ENCODE peak calls at places on chromosomes 5 and 9, in six cellular contexts. R is breast epithelium, W is lung, I is aorta, T is stomach, C is fibroblast of lung. Q is an unnamed sample. For H3K36me3, the result is how much of the 10 kb centered on the place peaks cover.

GRCh38 chr9:6715755-6716643 is 41.8 kb upstream of the KDM4C start:
- DNase-seq in R (peak), W (peak), I (peak), T (peak), C (peak), Q (peak)

GRCh38 chr5:58149345-58149744 is 310.5 kb downstream of the PLK2 start:
- DNase-seq in R (no peak), W (peak), I (no peak), T (no peak), C (no peak), Q (no peak)

GRCh38 chr9:76373173-76373771 is 21.0 kb downstream of the RFK start:
- DNase-seq in R (no peak), W (no peak), I (peak), T (peak), C (peak), Q (peak)

GRCh38 chr5:179534431-179534830 is 15.9 kb upstream of the RUFY1 start:
- DNase-seq in R (no peak), W (no peak), I (no peak), T (no peak), C (no peak), Q (no peak)

GRCh38 chr5:168820776-168821302 is 241.7 kb upstream of the PANK3 start:
- DNase-seq in R (no peak), W (no peak), I (no peak), T (no peak), C (no peak), Q (no peak)

GRCh38 chr5:158139161-158139560 is 280.2 kb upstream of the CLINT1 start:
- DNase-seq in R (no peak), W (no peak), I (no peak), T (no peak), C (peak), Q (no peak)

GRCh38 chr5:104048231-104048630 is 485.6 kb upstream of the NUDT12 start:
- DNase-seq in R (no peak), W (no peak), I (no peak), T (no peak), C (no peak), Q (no peak)

GRCh38 chr5:132411382-132411925 is 41.9 kb downstream of the SLC22A5 start:
- DNase-seq in R (no peak), W (no peak), I (no peak), T (peak), C (no peak), Q (peak)

GRCh38 chr5:66363097-66363496 is 219.0 kb downstream of the SREK1 start:
- DNase-seq in R (no peak), W (no peak), I (no peak), T (no peak), C (no peak), Q (no peak)

GRCh38 chr9:81373294-81373693 is 316.1 kb downstream of the TLE1 start:
- DNase-seq in R (no peak), W (no peak), I (peak), T (no peak), C (no peak), Q (no peak)

GRCh38 chr5:112583166-112583565 is 154.5 kb upstream of the APC start:
- DNase-seq in R (no peak), W (no peak), I (no peak), T (no peak), C (no peak), Q (no peak)

GRCh38 chr9:33135086-33135958 is 31.8 kb downstream of the B4GALT1 start:
- DNase-seq in R (no peak), W (no peak), I (no peak), T (no peak), C (peak), Q (peak)

GRCh38 chr5:124720589-124720988 is 25.9 kb downstream of the ZNF608 start:
- DNase-seq in R (no peak), W (no peak), I (no peak), T (no peak), C (no peak), Q (no peak)

GRCh38 chr5:29367176-29367833 is 1826.2 kb upstream of the CDH6 start:
- DNase-seq in R (no peak), W (no peak), I (no peak), T (no peak), C (no peak), Q (no peak)

GRCh38 chr5:172486451-172486850 is 32.1 kb upstream of the SH3PXD2B start:
- DNase-seq in R (no peak), W (no peak), I (no peak), T (no peak), C (no peak), Q (no peak)

GRCh38 chr5:71932649-71933338 is 174.5 kb upstream of the MAP1B start:
- DNase-seq in R (no peak), W (peak), I (peak), T (peak), C (peak), Q (peak)

GRCh38 chr5:78523314-78524193 is 125.0 kb downstream of the LHFPL2 start:
- DNase-seq in R (no peak), W (no peak), I (no peak), T (no peak), C (no peak), Q (no peak)

GRCh38 chr5:24222866-24223265 is 421.9 kb downstream of the CDH10 start:
- DNase-seq in R (no peak), W (no peak), I (no peak), T (no peak), C (peak), Q (no peak)

GRCh38 chr9:93224591-93224990 is 40.7 kb downstream of the WNK2 start:
- DNase-seq in R (no peak), W (no peak), I (no peak), T (no peak), C (no peak), Q (peak)

GRCh38 chr9:86487222-86487841 is 133.1 kb upstream of the TUT7 start:
- DNase-seq in R (no peak), W (no peak), I (no peak), T (no peak), C (peak), Q (no peak)

GRCh38 chr5:57166250-57166649 is 7.6 kb upstream of the GPBP1 start:
- DNase-seq in R (no peak), W (no peak), I (no peak), T (no peak), C (no peak), Q (no peak)

GRCh38 chr9:89536618-89537017 is 38.7 kb upstream of the SEMA4D start:
- DNase-seq in R (no peak), W (no peak), I (no peak), T (no peak), C (no peak), Q (no peak)

GRCh38 chr5:132495063-132495671 is 4.6 kb upstream of the IRF1 start:
- DNase-seq in R (peak), W (peak), I (no peak), T (peak), C (no peak), Q (no peak)

GRCh38 chr5:68033961-68034581 is 181.5 kb upstream of the PIK3R1 start:
- DNase-seq in R (no peak), W (peak), I (peak), T (peak), C (peak), Q (peak)

GRCh38 chr5:80712914-80713313 is 58.1 kb upstream of the DHFR start:
- DNase-seq in R (no peak), W (no peak), I (no peak), T (no peak), C (no peak), Q (no peak)

GRCh38 chr5:146399446-146399845 is 47.7 kb upstream of the TCERG1 start:
- DNase-seq in R (no peak), W (no peak), I (no peak), T (no peak), C (no peak), Q (no peak)

GRCh38 chr9:105286098-105286497 is 41.6 kb downstream of the SLC44A1 start:
- DNase-seq in R (no peak), W (no peak), I (no peak), T (no peak), C (no peak), Q (no peak)

GRCh38 chr9:14511452-14511851 is 181.8 kb downstream of the ZDHHC21 start:
- DNase-seq in R (no peak), W (no peak), I (no peak), T (no peak), C (peak), Q (no peak)

GRCh38 chr5:134132372-134133212 is 18.1 kb downstream of the TCF7 start:
- DNase-seq in R (no peak), W (no peak), I (peak), T (no peak), C (no peak), Q (no peak)

DNA sequence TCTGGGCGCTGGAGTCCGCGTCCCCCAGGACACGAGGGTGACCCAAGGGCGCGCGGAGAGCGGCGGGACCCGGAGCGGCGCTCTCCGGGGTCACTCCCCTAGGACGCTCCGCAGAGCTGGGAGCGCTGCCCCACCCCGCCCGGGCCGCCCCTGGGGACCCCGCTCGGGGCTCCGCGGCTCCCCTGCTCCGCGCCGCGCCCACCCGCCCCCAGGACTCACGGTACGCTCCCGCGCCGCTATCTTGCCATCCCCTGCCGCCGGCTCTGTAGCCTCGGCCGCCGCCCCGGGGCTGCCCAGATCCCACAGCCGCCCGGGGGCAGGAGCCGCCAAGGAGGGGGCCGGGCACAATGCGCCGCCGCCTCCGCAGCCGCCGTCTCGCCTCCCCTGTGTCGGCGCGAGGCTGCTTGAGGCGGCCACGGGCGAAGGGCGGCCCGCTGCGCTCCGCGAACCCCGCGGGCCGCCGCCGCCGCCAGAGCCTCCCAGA is 289 bp downstream of the LIFR start:
- DNase-seq in R (no peak), W (no peak), I (no peak), T (no peak), C (no peak), Q (no peak)
- H3K27ac ChIP-seq in R (peak), W (peak), I (peak), T (peak), C (no peak), Q (peak)

GRCh38 chr5:137954131-137954879 is 65.0 kb downstream of the PKD2L2 start:
- DNase-seq in R (no peak), W (no peak), I (no peak), T (no peak), C (peak), Q (no peak)
- H3K4me3 ChIP-seq in R (no peak), W (no peak), I (no peak), T (no peak), C (peak), Q (no peak)

GRCh38 chr9:127915325-127915752 is 1.5 kb downstream of the ST6GALNAC4 start:
- DNase-seq in R (no peak), W (no peak), I (peak), T (no peak), C (no peak), Q (peak)

GRCh38 chr9:127913682-127914081 is 3.2 kb downstream of the ST6GALNAC4 start:
- DNase-seq in R (no peak), W (no peak), I (no peak), T (no peak), C (no peak), Q (no peak)

GRCh38 chr9:127912296-127912695 is 4.5 kb downstream of the ST6GALNAC4 start:
- DNase-seq in R (no peak), W (no peak), I (peak), T (no peak), C (no peak), Q (no peak)

GRCh38 chr9:127910613-127911205 is 6.1 kb downstream of the ST6GALNAC4 start:
- DNase-seq in R (no peak), W (no peak), I (no peak), T (no peak), C (peak), Q (no peak)

GRCh38 chr9:127912882-127913281 is 4.0 kb downstream of the ST6GALNAC4 start:
- DNase-seq in R (no peak), W (peak), I (no peak), T (peak), C (no peak), Q (no peak)
- H3K36me3 ChIP-seq in R (under half), W (under half), I (under half), T (under half), C (under half), Q (under half)

DNA sequence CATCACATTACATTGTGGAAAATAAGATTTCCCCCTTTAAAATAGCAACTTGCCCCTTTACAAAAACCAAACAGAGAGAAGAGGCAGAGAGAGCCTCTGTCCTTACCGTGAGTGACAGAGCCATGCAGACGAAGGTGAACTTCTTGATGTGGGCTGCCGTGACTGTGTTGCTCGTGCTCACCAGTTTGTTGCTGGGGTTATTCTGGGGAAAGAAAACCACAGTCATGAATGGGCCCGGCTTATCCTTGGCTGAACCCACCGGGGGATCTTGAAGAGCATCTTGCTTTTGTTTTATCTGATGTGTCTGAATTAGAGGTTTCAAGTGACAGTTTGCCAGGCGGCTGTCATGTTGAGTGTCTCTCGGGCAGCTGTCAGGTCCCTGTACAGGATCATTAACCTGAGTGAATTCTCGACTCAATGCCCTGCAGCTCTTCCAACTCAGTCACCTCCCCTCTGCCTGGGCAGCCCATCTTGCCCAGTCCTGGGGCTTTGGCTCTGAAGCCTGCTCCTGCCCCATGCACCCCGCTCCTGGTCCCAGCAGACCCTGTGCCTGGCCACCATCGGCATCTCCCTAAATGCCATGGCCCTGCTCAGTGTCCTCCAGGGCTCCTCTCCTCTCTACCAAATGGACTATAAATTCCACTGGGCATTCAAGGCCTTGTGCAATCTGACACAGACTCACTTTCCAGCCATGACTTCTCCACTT is 77.4 kb downstream of the OTULIN start:
- DNase-seq in R (no peak), W (no peak), I (no peak), T (no peak), C (no peak), Q (no peak)
- H3K27ac ChIP-seq in R (no peak), W (no peak), I (no peak), T (no peak), C (no peak), Q (no peak)

DNA sequence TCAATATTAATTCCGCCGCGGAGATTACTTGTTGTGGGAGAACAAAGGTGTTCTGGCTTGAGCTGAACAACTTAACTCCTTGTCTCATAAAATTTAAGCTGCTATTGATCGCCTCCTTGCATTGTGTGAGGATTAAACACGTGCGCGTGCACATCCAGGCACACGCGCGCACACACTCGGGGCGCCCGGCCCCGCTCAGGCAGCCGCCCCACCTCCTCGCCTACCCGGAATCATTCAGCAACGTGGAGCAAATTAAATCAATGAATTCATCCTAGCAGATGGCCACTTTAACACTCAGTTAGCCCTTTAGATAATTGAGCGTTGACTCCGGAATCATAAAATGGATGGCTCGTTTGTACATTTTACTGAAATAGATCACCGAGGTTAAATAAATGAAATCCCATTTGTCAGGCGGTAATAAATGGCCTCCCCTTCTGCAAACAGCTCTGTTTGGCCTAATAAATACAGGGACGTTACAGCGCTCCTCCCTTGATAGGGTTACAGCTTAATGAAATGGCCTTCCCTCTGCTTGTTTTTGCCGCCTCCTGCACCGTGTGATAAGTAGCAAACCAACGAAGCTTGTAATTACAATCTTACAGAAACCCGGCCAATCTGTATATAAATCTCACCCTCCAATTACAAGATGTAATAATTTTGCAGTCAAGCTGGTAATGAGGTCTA is 229.5 kb upstream of the IRX4 start:
- DNase-seq in R (no peak), W (no peak), I (no peak), T (no peak), C (no peak), Q (no peak)
- H3K4me3 ChIP-seq in R (no peak), W (no peak), I (no peak), T (no peak), C (no peak), Q (no peak)

GRCh38 chr9:131181091-131181681 is 55.8 kb downstream of the NUP214 start:
- DNase-seq in R (no peak), W (no peak), I (no peak), T (no peak), C (no peak), Q (no peak)

GRCh38 chr9:131180454-131180853 is 55.1 kb downstream of the NUP214 start:
- DNase-seq in R (no peak), W (no peak), I (no peak), T (no peak), C (peak), Q (no peak)

GRCh38 chr9:131179561-131180219 is 54.3 kb downstream of the NUP214 start:
- DNase-seq in R (no peak), W (no peak), I (no peak), T (no peak), C (peak), Q (no peak)

GRCh38 chr9:131178382-131178781 is 53.0 kb downstream of the NUP214 start:
- DNase-seq in R (no peak), W (peak), I (peak), T (peak), C (peak), Q (peak)

GRCh38 chr9:131178895-131179294 is 53.5 kb downstream of the NUP214 start:
- DNase-seq in R (no peak), W (no peak), I (no peak), T (no peak), C (no peak), Q (no peak)
- H3K36me3 ChIP-seq in R (under half), W (under half), I (under half), T (under half), C (under half), Q (under half)

DNA sequence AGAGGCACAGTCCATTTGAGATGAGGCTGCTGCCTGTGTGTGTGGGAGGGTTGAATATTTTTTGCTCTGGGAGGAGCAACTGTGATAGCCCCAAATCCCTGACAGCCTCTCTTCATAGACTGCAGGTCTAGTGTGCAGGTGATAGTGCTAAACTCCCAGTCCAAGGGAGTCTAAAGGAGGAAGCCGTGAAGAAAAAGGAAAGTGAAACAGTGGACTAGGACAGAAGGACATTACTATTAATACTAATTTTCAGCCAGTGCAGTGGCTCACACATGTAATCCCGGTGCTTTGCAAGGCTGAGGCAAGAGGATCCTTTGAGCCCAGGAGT is 295.0 kb downstream of the PDE4D start:
- DNase-seq in R (no peak), W (no peak), I (no peak), T (no peak), C (no peak), Q (no peak)
- H3K27ac ChIP-seq in R (no peak), W (no peak), I (no peak), T (peak), C (no peak), Q (peak)